ENCODE peak calls at places on chromosomes 6 and 20, in six cellular contexts. One of them, this sample, is unnamed.

GRCh38 chr20:44426879-44427785 is 48.5 kb upstream of the TTPAL start:
- DNase-seq in psoas muscle: no peak
- DNase-seq in mammary epithelial cell: no peak
- DNase-seq in AG10803: no peak
- DNase-seq in AG09309: no peak
- DNase-seq in CD8-positive, alpha-beta T cell: no peak
- DNase-seq in this sample: no peak

GRCh38 chr6:33746651-33747100 is at the start of gene IP6K3:
- DNase-seq in psoas muscle: peak
- DNase-seq in mammary epithelial cell: no peak
- DNase-seq in AG10803: no peak
- DNase-seq in AG09309: no peak
- DNase-seq in CD8-positive, alpha-beta T cell: no peak
- DNase-seq in this sample: peak

GRCh38 chr6:169238766-169239165 is 14.9 kb downstream of the THBS2 start:
- DNase-seq in psoas muscle: no peak
- DNase-seq in mammary epithelial cell: no peak
- DNase-seq in AG10803: no peak
- DNase-seq in AG09309: no peak
- DNase-seq in CD8-positive, alpha-beta T cell: no peak
- DNase-seq in this sample: no peak

GRCh38 chr20:49340161-49340966 is 62.5 kb upstream of the ZNFX1 start:
- DNase-seq in psoas muscle: peak
- DNase-seq in mammary epithelial cell: no peak
- DNase-seq in AG10803: peak
- DNase-seq in AG09309: no peak
- DNase-seq in CD8-positive, alpha-beta T cell: no peak
- DNase-seq in this sample: no peak

GRCh38 chr6:129041563-129041962 is 158.6 kb downstream of the LAMA2 start:
- DNase-seq in psoas muscle: no peak
- DNase-seq in mammary epithelial cell: no peak
- DNase-seq in AG10803: no peak
- DNase-seq in AG09309: no peak
- DNase-seq in CD8-positive, alpha-beta T cell: no peak
- DNase-seq in this sample: no peak

GRCh38 chr6:126535585-126535984 is 195.7 kb downstream of the CENPW start:
- DNase-seq in psoas muscle: no peak
- DNase-seq in mammary epithelial cell: no peak
- DNase-seq in AG10803: no peak
- DNase-seq in AG09309: no peak
- DNase-seq in CD8-positive, alpha-beta T cell: no peak
- DNase-seq in this sample: no peak

GRCh38 chr6:158522616-158523015 is 37.3 kb upstream of the TMEM181 start:
- DNase-seq in psoas muscle: no peak
- DNase-seq in mammary epithelial cell: no peak
- DNase-seq in AG10803: no peak
- DNase-seq in AG09309: no peak
- DNase-seq in CD8-positive, alpha-beta T cell: no peak
- DNase-seq in this sample: no peak

GRCh38 chr20:62946918-62947317 is 5.6 kb upstream of the SLC17A9 start:
- DNase-seq in psoas muscle: no peak
- DNase-seq in mammary epithelial cell: no peak
- DNase-seq in AG10803: no peak
- DNase-seq in AG09309: no peak
- DNase-seq in CD8-positive, alpha-beta T cell: no peak
- DNase-seq in this sample: no peak

GRCh38 chr6:158993639-158994038 is 6.4 kb downstream of the RSPH3 start:
- DNase-seq in psoas muscle: no peak
- DNase-seq in mammary epithelial cell: no peak
- DNase-seq in AG10803: no peak
- DNase-seq in AG09309: no peak
- DNase-seq in CD8-positive, alpha-beta T cell: no peak
- DNase-seq in this sample: no peak

GRCh38 chr6:39841291-39841690 is 49.1 kb downstream of the DAAM2 start:
- DNase-seq in psoas muscle: no peak
- DNase-seq in mammary epithelial cell: no peak
- DNase-seq in AG10803: no peak
- DNase-seq in AG09309: no peak
- DNase-seq in CD8-positive, alpha-beta T cell: no peak
- DNase-seq in this sample: no peak

GRCh38 chr6:90298459-90299053 is 1.9 kb upstream of the BACH2 start:
- DNase-seq in psoas muscle: no peak
- DNase-seq in mammary epithelial cell: no peak
- DNase-seq in AG10803: no peak
- DNase-seq in AG09309: no peak
- DNase-seq in CD8-positive, alpha-beta T cell: no peak
- DNase-seq in this sample: no peak

GRCh38 chr6:112357801-112358200 is 10.7 kb downstream of the RFPL4B start:
- DNase-seq in psoas muscle: no peak
- DNase-seq in mammary epithelial cell: peak
- DNase-seq in AG10803: peak
- DNase-seq in AG09309: peak
- DNase-seq in CD8-positive, alpha-beta T cell: no peak
- DNase-seq in this sample: peak

GRCh38 chr6:116406678-116407345 is 36.1 kb downstream of the DSE start:
- DNase-seq in psoas muscle: no peak
- DNase-seq in mammary epithelial cell: no peak
- DNase-seq in AG10803: peak
- DNase-seq in AG09309: no peak
- DNase-seq in CD8-positive, alpha-beta T cell: no peak
- DNase-seq in this sample: no peak

GRCh38 chr20:6767536-6768227 is at the start of gene BMP2:
- DNase-seq in psoas muscle: peak
- DNase-seq in mammary epithelial cell: peak
- DNase-seq in AG10803: peak
- DNase-seq in AG09309: no peak
- DNase-seq in CD8-positive, alpha-beta T cell: no peak
- DNase-seq in this sample: peak

GRCh38 chr6:11631008-11631407 is 93.5 kb downstream of the TMEM170B start:
- DNase-seq in psoas muscle: no peak
- DNase-seq in mammary epithelial cell: no peak
- DNase-seq in AG10803: no peak
- DNase-seq in AG09309: no peak
- DNase-seq in CD8-positive, alpha-beta T cell: no peak
- DNase-seq in this sample: no peak

GRCh38 chr6:143586557-143586956 is 75.0 kb upstream of the FUCA2 start:
- DNase-seq in psoas muscle: no peak
- DNase-seq in mammary epithelial cell: no peak
- DNase-seq in AG10803: no peak
- DNase-seq in AG09309: no peak
- DNase-seq in CD8-positive, alpha-beta T cell: no peak
- DNase-seq in this sample: no peak

GRCh38 chr6:166989427-166990034 is 9.7 kb upstream of the CEP43 start:
- DNase-seq in psoas muscle: no peak
- DNase-seq in mammary epithelial cell: peak
- DNase-seq in AG10803: peak
- DNase-seq in AG09309: no peak
- DNase-seq in CD8-positive, alpha-beta T cell: peak
- DNase-seq in this sample: peak
- TF ChIP-seq CTCF in psoas muscle: peak
- TF ChIP-seq CTCF in mammary epithelial cell: peak
- TF ChIP-seq CTCF in AG10803: peak
- TF ChIP-seq CTCF in AG09309: peak
- TF ChIP-seq CTCF in CD8-positive, alpha-beta T cell: peak
- TF ChIP-seq CTCF in this sample: peak

GRCh38 chr20:47851774-47852173 is 66.5 kb upstream of the SULF2 start:
- DNase-seq in psoas muscle: no peak
- DNase-seq in mammary epithelial cell: no peak
- DNase-seq in AG10803: no peak
- DNase-seq in AG09309: no peak
- DNase-seq in CD8-positive, alpha-beta T cell: no peak
- DNase-seq in this sample: no peak

GRCh38 chr20:47857142-47857993 is 72.1 kb upstream of the SULF2 start:
- DNase-seq in psoas muscle: peak
- DNase-seq in mammary epithelial cell: peak
- DNase-seq in AG10803: peak
- DNase-seq in AG09309: no peak
- DNase-seq in CD8-positive, alpha-beta T cell: no peak
- DNase-seq in this sample: no peak

GRCh38 chr20:47855799-47856198 is 70.5 kb upstream of the SULF2 start:
- DNase-seq in psoas muscle: no peak
- DNase-seq in mammary epithelial cell: no peak
- DNase-seq in AG10803: no peak
- DNase-seq in AG09309: no peak
- DNase-seq in CD8-positive, alpha-beta T cell: no peak
- DNase-seq in this sample: no peak

GRCh38 chr20:47857994-47858557 is 72.8 kb upstream of the SULF2 start:
- DNase-seq in psoas muscle: peak
- DNase-seq in mammary epithelial cell: peak
- DNase-seq in AG10803: no peak
- DNase-seq in AG09309: no peak
- DNase-seq in CD8-positive, alpha-beta T cell: no peak
- DNase-seq in this sample: no peak

DNA sequence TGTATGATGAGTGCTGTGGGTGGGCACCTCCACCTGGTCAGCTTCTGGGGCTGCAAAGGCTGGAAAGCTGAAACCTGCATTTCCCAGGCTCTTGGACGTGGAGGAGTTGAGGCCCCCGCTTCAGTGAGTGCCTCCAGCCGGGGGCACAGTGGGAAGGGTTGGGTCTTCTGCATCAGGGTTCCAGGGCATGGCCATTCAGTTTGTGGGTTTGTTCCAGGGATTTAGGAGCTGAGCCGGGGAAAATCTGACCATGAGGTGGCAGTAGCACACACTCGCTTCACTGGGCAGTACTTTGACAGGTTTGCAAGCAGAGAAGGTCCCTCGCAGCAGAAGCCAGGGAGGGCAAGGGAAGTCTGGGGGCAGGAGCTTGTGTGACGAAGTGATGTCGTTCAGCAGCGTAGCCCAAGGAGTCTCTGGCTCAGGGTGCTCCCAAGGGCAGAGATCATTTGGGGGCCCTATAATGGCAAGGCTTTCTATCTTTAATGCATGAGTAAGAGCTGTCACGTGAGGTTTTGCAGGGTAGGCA is 69.5 kb upstream of the SULF2 start:
- DNase-seq in psoas muscle: no peak
- DNase-seq in mammary epithelial cell: peak
- DNase-seq in AG10803: peak
- DNase-seq in AG09309: no peak
- DNase-seq in CD8-positive, alpha-beta T cell: no peak
- DNase-seq in this sample: peak
- TF ChIP-seq CTCF in psoas muscle: no peak
- TF ChIP-seq CTCF in mammary epithelial cell: peak
- TF ChIP-seq CTCF in AG10803: peak
- TF ChIP-seq CTCF in AG09309: peak
- TF ChIP-seq CTCF in CD8-positive, alpha-beta T cell: no peak
- TF ChIP-seq CTCF in this sample: peak

DNA sequence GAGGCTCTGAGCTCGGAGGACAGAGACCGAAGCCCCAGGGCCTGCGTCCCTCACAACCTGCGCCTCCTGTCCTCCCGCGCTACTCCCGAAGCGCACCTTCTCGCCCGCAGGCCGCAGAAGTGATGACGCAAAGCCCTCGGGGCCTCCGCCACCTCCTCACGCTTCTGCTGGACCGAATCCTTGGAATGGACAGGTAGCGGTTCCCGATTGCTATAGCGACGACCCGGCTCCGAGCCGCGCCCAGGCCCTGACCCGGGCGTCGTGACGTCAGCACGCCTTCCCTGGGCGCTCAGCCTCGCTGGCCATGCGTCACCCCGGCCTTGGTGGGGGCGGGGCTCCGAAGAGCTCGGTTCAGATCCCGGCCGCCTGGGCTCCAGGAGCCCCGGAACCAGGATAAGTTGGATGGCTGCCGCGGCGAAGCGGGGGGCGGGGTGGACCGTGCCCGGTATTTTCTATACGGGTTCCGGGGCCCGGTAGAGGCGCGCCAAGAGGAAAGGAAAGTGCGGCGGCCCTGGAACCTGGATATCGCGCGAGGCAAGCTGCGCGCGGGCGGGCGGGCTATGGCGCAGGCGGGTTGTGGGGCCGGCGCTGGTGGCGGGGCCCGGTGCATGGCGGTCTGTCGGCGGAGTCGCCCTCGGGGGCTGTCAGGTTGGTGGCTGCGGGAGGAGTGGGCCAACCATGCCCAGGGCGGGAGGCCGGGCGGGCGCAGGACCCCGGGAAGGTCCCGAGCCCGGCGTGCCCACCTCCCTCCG is at the start of gene ZNF76:
- DNase-seq in psoas muscle: peak
- DNase-seq in mammary epithelial cell: peak
- DNase-seq in AG10803: peak
- DNase-seq in AG09309: peak
- DNase-seq in CD8-positive, alpha-beta T cell: peak
- DNase-seq in this sample: peak
- TF ChIP-seq CTCF in psoas muscle: no peak
- TF ChIP-seq CTCF in mammary epithelial cell: no peak
- TF ChIP-seq CTCF in AG10803: no peak
- TF ChIP-seq CTCF in AG09309: no peak
- TF ChIP-seq CTCF in CD8-positive, alpha-beta T cell: no peak
- TF ChIP-seq CTCF in this sample: no peak

GRCh38 chr6:99501762-99502161 is 13.5 kb downstream of the USP45 start:
- DNase-seq in psoas muscle: no peak
- DNase-seq in mammary epithelial cell: no peak
- DNase-seq in AG10803: no peak
- DNase-seq in AG09309: no peak
- DNase-seq in CD8-positive, alpha-beta T cell: no peak
- DNase-seq in this sample: no peak
- TF ChIP-seq CTCF in psoas muscle: no peak
- TF ChIP-seq CTCF in mammary epithelial cell: no peak
- TF ChIP-seq CTCF in AG10803: no peak
- TF ChIP-seq CTCF in AG09309: no peak
- TF ChIP-seq CTCF in CD8-positive, alpha-beta T cell: no peak
- TF ChIP-seq CTCF in this sample: no peak

DNA sequence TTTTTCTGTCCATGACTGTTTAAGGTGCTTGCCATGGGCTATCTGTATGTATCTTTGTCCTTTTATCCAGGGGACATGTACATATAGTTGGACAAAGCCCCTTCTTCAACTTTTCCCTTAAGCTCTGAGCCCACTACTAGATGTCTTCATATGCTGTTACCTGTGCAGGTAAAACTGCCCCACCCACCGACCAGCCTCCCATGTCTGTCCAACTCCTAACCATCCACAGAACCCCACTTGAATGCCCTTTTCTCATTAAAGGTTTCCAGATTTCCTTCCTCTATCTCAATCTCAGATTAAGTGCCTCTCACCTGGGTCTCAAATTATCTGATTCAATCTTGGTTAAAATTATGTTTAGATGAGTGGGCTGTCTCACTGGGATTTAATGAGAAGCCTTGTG is 136.3 kb downstream of the RNASET2 start:
- DNase-seq in psoas muscle: no peak
- DNase-seq in mammary epithelial cell: no peak
- DNase-seq in AG10803: no peak
- DNase-seq in AG09309: no peak
- DNase-seq in CD8-positive, alpha-beta T cell: no peak
- DNase-seq in this sample: no peak
- TF ChIP-seq CTCF in psoas muscle: no peak
- TF ChIP-seq CTCF in mammary epithelial cell: no peak
- TF ChIP-seq CTCF in AG10803: no peak
- TF ChIP-seq CTCF in AG09309: no peak
- TF ChIP-seq CTCF in CD8-positive, alpha-beta T cell: no peak
- TF ChIP-seq CTCF in this sample: no peak

This sample was measured in MCF 10A.